ENCODE peak calls at places on chromosomes 12 and 14, in six cellular contexts. X, L, A, M, N and R are unnamed samples.
A peak's percentile ranks its signal among the peaks of the same experiment; 100 is the strongest.

GRCh38 chr12:109730306-109731145 is 16.9 kb downstream of the FAM222A start:
- DNase-seq in N (peak; percentile 4), A (no peak), L (no peak), X (no peak), M (no peak), R (peak; percentile 22)

GRCh38 chr14:69460093-69460701 is 24.3 kb upstream of the PLEKHD1 start:
- DNase-seq in M (peak; percentile 35), X (peak; percentile 75), N (peak; percentile 73), A (peak; percentile 86), L (peak; percentile 93), R (no peak)

GRCh38 chr14:89615421-89615820 is 198.4 kb upstream of the FOXN3 start:
- DNase-seq in L (no peak), M (no peak), N (no peak), A (no peak), X (no peak), R (no peak)

GRCh38 chr12:27119797-27120196 is 37.4 kb upstream of the C12orf71 start:
- DNase-seq in L (no peak), A (no peak), M (no peak), X (no peak), N (no peak), R (no peak)

GRCh38 chr14:99320105-99320572 is 48.1 kb upstream of the BCL11B start:
- DNase-seq in A (peak; percentile 6), L (peak; percentile 20), M (no peak), N (peak; percentile 62), X (peak; percentile 78), R (peak; percentile 79)

GRCh38 chr12:50287271-50287670 is 4.0 kb upstream of the LIMA1 start:
- DNase-seq in M (no peak), N (no peak), L (no peak), X (no peak), A (no peak), R (no peak)

GRCh38 chr12:116547955-116548471 is 11.2 kb upstream of the MAP1LC3B2 start:
- DNase-seq in L (no peak), A (peak; percentile 64), X (peak; percentile 73), N (no peak), M (no peak), R (no peak)

GRCh38 chr12:131466306-131466705 is 244.6 kb upstream of the SFSWAP start:
- DNase-seq in L (no peak), M (no peak), N (no peak), A (no peak), X (no peak), R (no peak)

GRCh38 chr12:2551097-2551496 is 243.7 kb upstream of the FKBP4 start:
- DNase-seq in X (no peak), A (no peak), L (no peak), M (no peak), N (no peak), R (no peak)

GRCh38 chr12:75389061-75389460 is 1.8 kb upstream of the GLIPR1L2 start:
- DNase-seq in X (no peak), A (peak; percentile 42), L (peak; percentile 64), M (no peak), N (no peak), R (no peak)

GRCh38 chr12:14216405-14217294 is 148.8 kb upstream of the ATF7IP start:
- DNase-seq in L (no peak), A (peak; percentile 33), X (peak; percentile 46), N (no peak), M (no peak), R (no peak)

DNA sequence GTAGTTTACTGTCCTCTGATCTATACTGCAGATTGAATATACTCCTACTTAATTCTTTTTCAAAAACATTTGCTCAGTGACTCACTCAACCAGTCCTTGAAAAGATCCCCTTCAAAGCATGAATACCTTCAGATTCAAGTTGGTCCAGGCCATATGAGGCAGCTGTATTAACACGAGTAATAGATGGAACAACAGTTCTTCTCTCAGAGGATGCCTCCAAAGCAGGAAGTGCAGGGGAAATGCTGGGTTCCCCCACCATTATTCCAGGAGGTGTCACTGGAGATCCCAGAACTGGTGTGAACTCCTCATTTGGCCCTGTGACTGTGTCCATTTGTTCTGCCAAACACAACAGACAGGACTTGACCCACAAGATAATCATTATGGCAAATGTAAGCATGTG is 20.6 kb downstream of the ARMH4 start:
- DNase-seq in A (peak; percentile 34), M (no peak), L (no peak), N (no peak), X (no peak), R (no peak)
- TF ChIP-seq CTCF in A (no peak), M (no peak), L (no peak), N (no peak), X (no peak), R (no peak)

GRCh38 chr12:95852133-95852532 is 6.6 kb upstream of the SNRPF start:
- DNase-seq in X (no peak), M (no peak), N (no peak), L (no peak), A (no peak), R (no peak)

GRCh38 chr12:95851609-95852008 is 7.1 kb upstream of the SNRPF start:
- DNase-seq in A (no peak), M (no peak), L (no peak), N (no peak), X (no peak), R (no peak)

DNA sequence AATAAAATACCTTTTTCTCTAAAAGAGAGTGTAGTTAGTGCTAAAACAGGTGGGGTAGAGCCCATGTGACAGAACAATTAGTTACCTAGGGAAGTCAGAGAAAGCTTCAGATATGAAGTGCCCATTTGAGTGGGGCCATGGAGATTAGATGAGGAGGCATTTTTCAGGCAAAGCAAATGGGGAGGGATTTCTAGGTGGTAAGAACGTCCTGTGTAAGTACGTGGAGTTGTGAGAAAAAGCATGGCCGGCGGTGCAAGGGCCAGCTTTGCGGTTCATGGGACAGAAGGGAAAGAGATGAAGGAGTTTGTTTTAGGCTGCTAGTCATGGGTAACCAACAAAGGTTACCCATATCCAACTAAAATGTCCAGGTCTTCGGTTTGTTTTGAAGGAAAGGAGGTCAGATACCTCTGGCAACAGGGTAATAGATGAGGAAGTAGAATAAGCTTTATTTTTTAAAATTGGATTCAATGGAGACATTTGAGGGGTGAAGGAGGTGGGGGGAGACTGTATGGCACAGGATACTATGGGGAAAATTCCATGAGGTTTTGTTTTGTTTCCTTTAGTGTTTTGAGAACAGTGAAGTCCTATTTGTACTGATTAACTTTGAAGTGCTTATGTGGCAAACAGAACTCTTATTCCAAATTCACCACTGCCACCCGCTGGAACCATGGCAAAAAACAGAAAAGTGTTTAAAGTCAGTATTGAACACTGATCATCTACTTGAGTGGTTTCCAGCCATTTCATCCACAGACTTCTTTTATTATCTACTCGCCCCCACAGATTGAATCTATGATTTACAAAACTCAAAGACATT is 10.0 kb upstream of the SNRPF start:
- DNase-seq in A (peak; percentile 55), N (peak; percentile 34), L (peak; percentile 38), M (no peak), X (no peak), R (peak; percentile 46)
- TF ChIP-seq CTCF in A (peak; percentile 40), N (no peak), L (peak; percentile 55), M (peak; percentile 27), X (no peak), R (no peak)

GRCh38 chr12:104337030-104337558 is 33.6 kb downstream of the EID3 start:
- DNase-seq in L (no peak), M (no peak), A (no peak), N (no peak), X (no peak), R (no peak)

GRCh38 chr12:104342147-104342546 is 38.6 kb downstream of the EID3 start:
- DNase-seq in N (no peak), X (no peak), L (no peak), M (no peak), A (no peak), R (no peak)

GRCh38 chr12:104340917-104341611 is 37.5 kb downstream of the EID3 start:
- DNase-seq in M (no peak), A (no peak), N (no peak), L (no peak), X (no peak), R (no peak)

GRCh38 chr12:104340177-104340576 is 36.6 kb downstream of the EID3 start:
- DNase-seq in M (no peak), N (no peak), A (peak; percentile 58), X (no peak), L (no peak), R (no peak)

DNA sequence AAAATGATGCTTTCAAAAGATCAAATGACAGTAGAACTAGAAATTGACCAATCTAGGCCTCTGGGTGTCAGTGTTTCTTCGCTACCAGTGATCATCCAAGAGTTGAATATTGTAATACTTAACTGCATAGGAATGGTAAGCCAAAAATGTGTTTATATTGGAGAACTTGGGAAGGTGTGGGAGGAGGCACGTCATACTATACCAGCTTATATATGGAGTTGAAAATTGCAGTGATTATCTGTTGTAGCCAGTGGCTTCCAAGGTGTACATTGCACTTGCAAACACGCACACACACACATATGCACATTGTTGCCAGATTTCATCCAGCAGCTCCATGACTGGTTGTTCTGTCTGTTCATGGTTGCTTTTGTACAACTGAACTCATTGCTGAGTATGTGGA is 36.1 kb downstream of the EID3 start:
- DNase-seq in A (peak; percentile 39), X (no peak), M (no peak), N (no peak), L (no peak), R (no peak)
- TF ChIP-seq CTCF in A (peak; percentile 3), X (no peak), M (no peak), N (no peak), L (peak; percentile 14), R (no peak)

GRCh38 chr14:36655054-36655381 is 6.6 kb upstream of the PAX9 start:
- DNase-seq in L (no peak), N (no peak), X (no peak), A (no peak), M (no peak), R (no peak)

GRCh38 chr14:36657409-36658090 is 4.1 kb upstream of the PAX9 start:
- DNase-seq in L (no peak), X (no peak), M (no peak), A (no peak), N (peak; percentile 16), R (peak; percentile 32)

GRCh38 chr14:36656769-36657408 is 4.8 kb upstream of the PAX9 start:
- DNase-seq in N (no peak), A (no peak), L (no peak), M (no peak), X (no peak), R (no peak)

GRCh38 chr14:36655571-36655962 is 6.1 kb upstream of the PAX9 start:
- DNase-seq in M (no peak), L (no peak), N (no peak), X (no peak), A (no peak), R (no peak)

GRCh38 chr14:36655963-36656768 is 5.5 kb upstream of the PAX9 start:
- DNase-seq in L (no peak), A (no peak), X (no peak), N (peak; percentile 39), M (no peak), R (peak; percentile 55)
- TF ChIP-seq CTCF in L (peak; percentile 74), A (peak; percentile 67), X (peak; percentile 34), N (peak; percentile 17), M (peak; percentile 67), R (peak; percentile 26)

GRCh38 chr12:113826805-113827204 is 139.3 kb downstream of the RBM19 start:
- DNase-seq in N (no peak), A (no peak), L (no peak), X (no peak), M (no peak), R (no peak)
- TF ChIP-seq CTCF in N (no peak), A (peak; percentile 20), L (no peak), X (no peak), M (no peak), R (no peak)

GRCh38 chr14:101557811-101558738 is 3.2 kb upstream of the DIO3 start:
- DNase-seq in X (no peak), A (no peak), L (no peak), M (no peak), N (peak; percentile 35), R (peak; percentile 48)
- TF ChIP-seq CTCF in X (no peak), A (no peak), L (peak; percentile 29), M (no peak), N (no peak), R (no peak)

GRCh38 chr12:126704609-126705008 is 1562.4 kb upstream of the TMEM132C start:
- DNase-seq in L (no peak), M (no peak), A (no peak), X (no peak), N (no peak), R (no peak)
- TF ChIP-seq CTCF in L (peak; percentile 42), M (no peak), A (peak; percentile 15), X (peak; percentile 8), N (no peak), R (no peak)